ENCODE peak calls at places on chromosomes 11 and 22, in nine cellular contexts. Z, Y, U, T, F, W, K, D and Q are unnamed samples.

GRCh38 chr11:2525941-2526807 is 81.4 kb downstream of the KCNQ1 start:
- DNase-seq in T (no peak), W (no peak), U (no peak), D (no peak), Z (no peak), F (peak), K (no peak), Y (no peak), Q (no peak)

GRCh38 chr11:67656278-67656922 is 5.9 kb upstream of the ACY3 start:
- DNase-seq in K (peak), U (peak), F (no peak), D (no peak), Y (no peak), Z (no peak), W (no peak), T (peak), Q (no peak)

GRCh38 chr11:32358729-32359128 is 76.6 kb downstream of the WT1 start:
- DNase-seq in W (no peak), Y (no peak), Z (no peak), T (no peak), U (no peak), D (no peak), K (no peak), F (no peak), Q (no peak)

GRCh38 chr11:130435671-130436070 is 7.3 kb upstream of the ADAMTS8 start:
- DNase-seq in Y (no peak), W (no peak), Z (no peak), K (no peak), T (no peak), F (no peak), U (peak), D (peak), Q (peak)

GRCh38 chr11:36231300-36231699 is 57.9 kb downstream of the COMMD9 start:
- DNase-seq in K (peak), Y (no peak), U (peak), D (peak), Z (no peak), F (no peak), W (no peak), T (no peak), Q (peak)

GRCh38 chr22:49300241-49300640 is 527.4 kb downstream of the BRD1 start:
- DNase-seq in T (no peak), U (no peak), D (no peak), Z (no peak), F (no peak), W (no peak), Y (no peak), K (no peak), Q (no peak)

GRCh38 chr11:833849-834311 is 1.1 kb downstream of the CD151 start:
- DNase-seq in Z (no peak), F (peak), T (no peak), Y (no peak), D (peak), W (no peak), U (no peak), K (peak), Q (no peak)

GRCh38 chr22:41479671-41480396 is 10.9 kb downstream of the ACO2 start:
- DNase-seq in U (peak), Y (no peak), F (no peak), W (no peak), K (peak), Z (no peak), T (no peak), D (no peak), Q (peak)

GRCh38 chr11:125871391-125872137 is 15.9 kb upstream of the HYLS1 start:
- DNase-seq in W (no peak), Z (no peak), D (peak), Y (no peak), T (peak), U (peak), F (no peak), K (peak), Q (peak)

GRCh38 chr11:47413908-47414684 is 5.7 kb downstream of the SLC39A13 start:
- DNase-seq in K (peak), F (no peak), Z (peak), D (no peak), U (peak), T (no peak), Y (no peak), W (peak), Q (peak)

GRCh38 chr22:28424427-28425080 is 255.1 kb downstream of the TTC28 start:
- DNase-seq in D (peak), U (peak), Y (peak), W (no peak), F (no peak), Z (no peak), T (no peak), K (peak), Q (peak)

GRCh38 chr22:44930016-44930710 is 79.6 kb downstream of the PHF21B start:
- DNase-seq in K (no peak), F (no peak), W (no peak), Y (no peak), D (no peak), T (no peak), Z (no peak), U (no peak), Q (no peak)

GRCh38 chr11:33135216-33135615 is 26.1 kb downstream of the CSTF3 start:
- DNase-seq in W (no peak), D (no peak), F (no peak), T (no peak), Y (no peak), U (peak), K (peak), Z (no peak), Q (peak)

GRCh38 chr22:23537421-23537820 is 42.7 kb downstream of the IGLL1 start:
- DNase-seq in W (no peak), Z (no peak), D (no peak), Y (no peak), F (no peak), U (no peak), K (peak), T (no peak), Q (no peak)

GRCh38 chr11:87536565-87536964 is 498.8 kb downstream of the TMEM135 start:
- DNase-seq in U (no peak), F (no peak), D (no peak), Z (no peak), Y (no peak), T (no peak), W (no peak), K (no peak), Q (no peak)

GRCh38 chr11:65793144-65793581 is 6.3 kb downstream of the OVOL1 start:
- DNase-seq in K (no peak), W (peak), Y (no peak), Z (no peak), F (peak), U (no peak), T (no peak), D (peak), Q (no peak)

GRCh38 chr11:7672960-7673723 is at the start of gene CYB5R2:
- DNase-seq in U (peak), K (peak), W (peak), D (no peak), Z (peak), T (no peak), Y (no peak), F (peak), Q (no peak)

GRCh38 chr22:46377566-46378498 is 42.3 kb downstream of the TRMU start:
- DNase-seq in Y (no peak), W (peak), U (no peak), Z (no peak), F (peak), K (no peak), T (no peak), D (peak), Q (no peak)

GRCh38 chr22:49046546-49047305 is 780.9 kb downstream of the BRD1 start:
- DNase-seq in Y (no peak), W (no peak), K (no peak), D (no peak), T (peak), Z (peak), U (no peak), F (no peak), Q (no peak)

GRCh38 chr22:24060375-24060788 is 49.3 kb downstream of the CABIN1 start:
- DNase-seq in T (no peak), Y (no peak), F (no peak), W (no peak), K (peak), D (peak), U (peak), Z (peak), Q (peak)

GRCh38 chr22:48676266-48677167 is 1151.2 kb downstream of the BRD1 start:
- DNase-seq in F (no peak), Z (no peak), U (no peak), D (no peak), Y (no peak), W (no peak), T (no peak), K (no peak), Q (no peak)

GRCh38 chr22:43209523-43209890 is 22.6 kb upstream of the TTLL12 start:
- DNase-seq in T (no peak), W (no peak), D (no peak), Z (no peak), U (no peak), K (no peak), Y (no peak), F (no peak), Q (no peak)

GRCh38 chr11:129881570-129882170 is 13.7 kb downstream of the NFRKB start:
- DNase-seq in W (no peak), F (no peak), K (peak), U (peak), Y (no peak), D (peak), Z (no peak), T (peak), Q (peak)

GRCh38 chr22:37197451-37198289 is 9.6 kb upstream of the C1QTNF6 start:
- DNase-seq in T (no peak), Y (no peak), K (peak), U (peak), W (peak), Z (no peak), F (peak), D (peak), Q (peak)

GRCh38 chr22:39428597-39429071 is 28.2 kb upstream of the MGAT3 start:
- DNase-seq in K (peak), T (no peak), D (no peak), F (no peak), Z (no peak), Y (no peak), U (no peak), W (no peak), Q (peak)

GRCh38 chr11:113628912-113629311 is 77.2 kb downstream of the TMPRSS5 start:
- DNase-seq in W (no peak), D (no peak), T (no peak), K (no peak), Y (no peak), F (no peak), U (no peak), Z (no peak), Q (no peak)

DNA sequence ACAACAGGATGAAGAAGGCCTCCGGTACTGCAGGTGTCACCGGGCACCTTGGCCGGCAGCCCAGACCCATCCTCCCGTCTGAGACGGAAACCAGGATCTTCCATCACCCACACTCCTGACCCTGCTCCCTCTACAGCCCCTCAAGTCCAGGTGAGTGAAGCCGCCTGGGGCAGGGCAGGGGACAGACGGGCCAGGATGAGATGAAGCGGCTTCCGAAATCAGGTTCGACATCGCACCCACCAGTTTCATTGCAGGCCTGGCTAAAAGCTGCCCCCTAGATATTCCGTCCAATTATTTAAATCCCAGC is 639.1 kb downstream of the TBC1D22A start:
- DNase-seq in T (no peak), Y (no peak), U (no peak), Z (no peak), W (no peak), F (no peak), D (no peak), K (no peak), Q (no peak)
- TF ChIP-seq CTCF in T (no peak), Y (no peak), U (no peak), Z (no peak), W (no peak), F (no peak), D (no peak), K (no peak), Q (no peak)

DNA sequence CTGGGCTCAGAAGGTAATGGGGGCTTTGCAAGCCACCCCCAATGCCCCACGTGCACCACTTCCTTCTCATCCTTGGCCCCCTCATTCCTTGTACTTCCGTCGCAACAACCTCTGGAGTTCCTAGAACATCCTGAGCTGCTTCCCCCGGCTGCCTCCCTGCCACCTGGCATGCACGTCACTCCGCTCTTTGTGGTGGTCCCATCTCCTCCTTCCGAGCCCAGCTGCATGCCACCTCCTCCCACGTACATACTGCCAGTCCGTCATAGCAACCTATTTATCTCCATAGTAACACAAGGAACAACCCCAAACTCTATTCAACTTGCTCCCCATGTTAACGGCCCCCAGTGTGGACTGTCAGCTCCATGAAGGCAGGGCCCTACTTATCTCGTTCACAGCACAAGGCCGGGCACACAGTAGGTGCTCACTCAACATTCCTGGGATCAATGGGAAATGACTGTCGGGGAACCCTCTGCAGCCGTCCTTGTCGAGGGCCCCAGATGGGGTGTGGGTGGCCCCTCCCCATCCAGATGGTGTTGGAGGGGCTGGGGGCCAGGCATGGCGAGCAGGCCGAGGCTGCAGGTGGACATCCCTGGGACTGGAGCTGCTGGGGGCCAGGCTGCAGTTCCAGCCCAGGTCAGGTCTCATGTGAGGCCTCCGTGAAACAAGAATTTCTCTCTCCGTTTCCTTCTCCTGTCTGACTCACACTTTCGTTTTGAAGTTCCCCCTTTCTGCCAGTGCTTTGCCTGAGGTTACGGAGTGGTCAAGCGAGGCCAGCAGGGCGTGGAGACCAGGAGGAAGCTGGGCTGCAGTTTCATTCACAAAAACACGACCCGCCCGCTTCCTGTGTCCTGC is 4.2 kb downstream of the MYEOV start:
- DNase-seq in U (peak), W (peak), F (peak), T (peak), Z (peak), Y (no peak), D (peak), K (peak), Q (peak)
- H3K4me3 ChIP-seq in U (no peak), W (no peak), F (no peak), T (peak), Z (peak), Y (peak), D (peak), K (peak), Q (no peak)

GRCh38 chr22:19103881-19104821 is 18.1 kb downstream of the DGCR2 start:
- DNase-seq in F (no peak), Y (no peak), K (peak), U (no peak), D (no peak), W (no peak), Z (no peak), T (no peak), Q (peak)
- TF ChIP-seq CTCF in F (no peak), Y (no peak), K (peak), U (no peak), D (no peak), W (no peak), Z (no peak), T (no peak), Q (no peak)

DNA sequence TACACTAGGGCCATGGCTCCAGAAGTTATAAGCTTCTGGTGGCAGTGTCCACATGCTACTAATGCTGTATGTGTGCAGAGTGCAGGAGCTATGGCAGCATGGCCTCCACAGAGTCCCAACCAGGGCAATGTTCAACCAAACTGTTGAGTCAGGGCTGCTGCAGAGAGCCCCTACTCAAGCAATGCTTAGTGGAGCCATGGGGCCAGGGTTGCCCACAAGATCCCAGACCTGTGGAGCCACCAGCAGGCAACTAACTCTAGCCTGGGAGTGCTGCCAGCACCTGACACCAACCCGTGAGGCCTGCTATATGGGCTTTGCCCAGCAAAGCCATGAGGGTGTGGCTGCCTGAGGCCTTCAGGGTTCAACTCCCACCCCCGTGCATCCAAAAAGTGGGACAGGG is 655.2 kb downstream of the TBC1D22A start:
- DNase-seq in Z (no peak), Y (no peak), U (no peak), W (no peak), D (no peak), F (no peak), T (no peak), K (no peak), Q (no peak)
- H3K4me3 ChIP-seq in Z (no peak), Y (no peak), U (no peak), W (no peak), D (no peak), F (no peak), T (no peak), K (no peak), Q (no peak)

GRCh38 chr11:46387456-46387855 is 4.1 kb downstream of the CHRM4 start:
- DNase-seq in U (no peak), Y (no peak), W (no peak), Z (no peak), F (no peak), D (no peak), T (no peak), K (no peak), Q (no peak)

GRCh38 chr11:46383974-46384701 is 2.7 kb downstream of the MDK start:
- DNase-seq in D (peak), Y (no peak), K (no peak), U (no peak), W (no peak), T (no peak), F (peak), Z (no peak), Q (no peak)

GRCh38 chr11:46385169-46386004 is 3.9 kb downstream of the MDK start:
- DNase-seq in Z (no peak), W (no peak), Y (no peak), D (no peak), K (no peak), T (no peak), F (no peak), U (no peak), Q (no peak)

GRCh38 chr11:46386674-46387073 is 4.9 kb downstream of the CHRM4 start:
- DNase-seq in D (peak), U (peak), Z (no peak), F (no peak), Y (no peak), W (no peak), K (no peak), T (no peak), Q (no peak)

DNA sequence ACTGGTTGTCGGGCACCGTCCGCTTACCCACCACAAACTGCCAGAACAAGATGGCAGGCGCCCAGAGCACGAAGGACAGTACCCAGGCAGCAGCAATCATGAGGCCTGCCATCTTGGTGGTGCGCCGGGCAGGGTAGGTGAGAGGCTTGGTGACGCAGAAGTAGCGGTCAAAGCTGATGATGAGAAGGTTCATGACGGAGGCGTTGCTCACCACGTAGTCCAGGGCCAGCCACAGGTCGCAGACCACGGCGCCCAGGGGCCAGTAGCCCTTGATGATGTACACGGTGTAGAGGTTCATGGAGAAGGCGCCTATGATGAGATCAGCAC is 4.5 kb downstream of the MDK start:
- DNase-seq in W (no peak), F (no peak), Y (no peak), K (no peak), D (no peak), U (no peak), Z (no peak), T (no peak), Q (no peak)
- TF ChIP-seq CTCF in W (no peak), F (no peak), Y (no peak), K (no peak), D (no peak), U (no peak), Z (no peak), T (no peak), Q (no peak)